ENCODE peak calls at places on chromosomes 2 and 18, in four cellular contexts. E is cardiac muscle cell, R is neuronal stem cell, B is neural progenitor cell. A is an unnamed sample. For H3K9me3 and H3K27me3, the result is how much of the 10 kb centered on the place peaks cover.

GRCh38 chr2:64653174-64654062 is at the start of gene SERTAD2:
- DNase-seq in B (peak), R (peak), E (peak), A (peak)

GRCh38 chr2:28687640-28688039 is 64.0 kb upstream of the PPP1CB start:
- DNase-seq in E (no peak), B (no peak), R (no peak), A (no peak)

GRCh38 chr18:45667056-45667455 is 51.8 kb downstream of the SLC14A2 start:
- DNase-seq in E (peak), R (no peak), B (no peak), A (no peak)

GRCh38 chr18:56358608-56359007 is 279.8 kb downstream of the TXNL1 start:
- DNase-seq in E (no peak), B (no peak), R (no peak), A (no peak)

GRCh38 chr2:88074854-88075292 is 7.2 kb downstream of the SMYD1 start:
- DNase-seq in R (no peak), E (no peak), B (no peak), A (no peak)

GRCh38 chr2:224429441-224429810 is 27.5 kb upstream of the FAM124B start:
- DNase-seq in B (no peak), E (no peak), R (no peak), A (no peak)

GRCh38 chr18:8849696-8850095 is 144.3 kb downstream of the MTCL1 start:
- DNase-seq in R (no peak), B (no peak), E (no peak), A (no peak)

GRCh38 chr2:239881561-239882320 is 143.4 kb downstream of the NDUFA10 start:
- DNase-seq in B (no peak), R (no peak), E (no peak), A (no peak)

GRCh38 chr18:34818069-34818468 is 108.0 kb downstream of the DTNA start:
- DNase-seq in R (no peak), E (no peak), B (no peak), A (no peak)

GRCh38 chr2:112731479-112731878 is 10.7 kb downstream of the NT5DC4 start:
- DNase-seq in R (no peak), E (no peak), B (no peak), A (no peak)

GRCh38 chr2:234272069-234272850 is 221.8 kb downstream of the SPP2 start:
- DNase-seq in B (no peak), R (no peak), E (no peak), A (no peak)

GRCh38 chr2:168673265-168674222 is 128.9 kb upstream of the NOSTRIN start:
- DNase-seq in R (no peak), B (no peak), E (no peak), A (no peak)

GRCh38 chr2:133884739-133885381 is 316.6 kb upstream of the NCKAP5 start:
- DNase-seq in E (peak), R (no peak), B (no peak), A (no peak)

GRCh38 chr2:29544917-29545316 is 376.5 kb downstream of the ALK start:
- DNase-seq in E (no peak), B (no peak), R (no peak), A (no peak)

GRCh38 chr2:140392824-140393223 is 1612.6 kb upstream of the NXPH2 start:
- DNase-seq in B (no peak), R (no peak), E (no peak), A (no peak)

GRCh38 chr2:71631411-71631931 is 178.1 kb downstream of the DYSF start:
- DNase-seq in E (no peak), R (no peak), B (no peak), A (no peak)

GRCh38 chr2:124120246-124120645 is 95.2 kb downstream of the CNTNAP5 start:
- DNase-seq in B (no peak), E (no peak), R (no peak), A (no peak)

GRCh38 chr2:75416420-75417342 is 144.1 kb downstream of the EVA1A start:
- DNase-seq in B (no peak), R (no peak), E (no peak), A (no peak)

GRCh38 chr2:51251356-51251755 is 219.4 kb upstream of the NRXN1 start:
- DNase-seq in R (no peak), B (no peak), E (no peak), A (no peak)

GRCh38 chr2:102001767-102002142 is 10.0 kb downstream of the IL1R2 start:
- DNase-seq in R (no peak), B (no peak), E (no peak), A (no peak)

GRCh38 chr2:223762853-223763252 is 74.5 kb downstream of the AP1S3 start:
- DNase-seq in R (no peak), B (no peak), E (no peak), A (no peak)

GRCh38 chr2:96685285-96685591 is 42.7 kb downstream of the FER1L5 start:
- DNase-seq in E (peak), R (no peak), B (no peak), A (no peak)

GRCh38 chr2:15842771-15843666 is 97.3 kb upstream of the MYCN start:
- DNase-seq in R (no peak), B (no peak), E (no peak), A (no peak)

GRCh38 chr2:55157474-55157884 is 74.6 kb downstream of the CLHC1 start:
- DNase-seq in B (no peak), E (no peak), R (no peak), A (no peak)

GRCh38 chr2:226760412-226761194 is 39.0 kb downstream of the IRS1 start:
- DNase-seq in E (no peak), B (no peak), R (no peak), A (no peak)

GRCh38 chr2:102101097-102101843 is 41.3 kb upstream of the IL1R1 start:
- DNase-seq in R (no peak), E (no peak), B (no peak), A (no peak)

GRCh38 chr2:101150306-101151140 is 659 bp downstream of the TBC1D8 start:
- DNase-seq in E (peak), B (peak), R (peak), A (no peak)

GRCh38 chr2:216683846-216684245 is 11.5 kb downstream of the IGFBP5 start:
- DNase-seq in E (no peak), R (no peak), B (no peak), A (no peak)

GRCh38 chr2:30235008-30235655 is 3.8 kb downstream of the LBH start:
- DNase-seq in E (no peak), R (no peak), B (no peak), A (no peak)

GRCh38 chr2:9846554-9846953 is 3.3 kb downstream of the TAF1B start:
- DNase-seq in E (no peak), B (no peak), R (no peak), A (no peak)

GRCh38 chr18:41747723-41748242 is 207.3 kb upstream of the PIK3C3 start:
- DNase-seq in B (no peak), R (no peak), E (no peak), A (no peak)

GRCh38 chr2:170747921-170748320 is 22.3 kb upstream of the ERICH2 start:
- DNase-seq in E (no peak), B (no peak), R (no peak), A (no peak)

GRCh38 chr18:58882039-58882438 is 17.4 kb downstream of the ZNF532 start:
- DNase-seq in E (no peak), B (no peak), R (no peak), A (no peak)

GRCh38 chr2:112187805-112188596 is 49.8 kb downstream of the FBLN7 start:
- DNase-seq in B (no peak), R (no peak), E (no peak), A (no peak)

GRCh38 chr2:213137064-213137463 is 14.3 kb downstream of the IKZF2 start:
- DNase-seq in E (no peak), B (no peak), R (no peak), A (no peak)

GRCh38 chr2:118853647-118854367 is 6.4 kb upstream of the EN1 start:
- DNase-seq in B (peak), E (no peak), R (no peak), A (no peak)

DNA sequence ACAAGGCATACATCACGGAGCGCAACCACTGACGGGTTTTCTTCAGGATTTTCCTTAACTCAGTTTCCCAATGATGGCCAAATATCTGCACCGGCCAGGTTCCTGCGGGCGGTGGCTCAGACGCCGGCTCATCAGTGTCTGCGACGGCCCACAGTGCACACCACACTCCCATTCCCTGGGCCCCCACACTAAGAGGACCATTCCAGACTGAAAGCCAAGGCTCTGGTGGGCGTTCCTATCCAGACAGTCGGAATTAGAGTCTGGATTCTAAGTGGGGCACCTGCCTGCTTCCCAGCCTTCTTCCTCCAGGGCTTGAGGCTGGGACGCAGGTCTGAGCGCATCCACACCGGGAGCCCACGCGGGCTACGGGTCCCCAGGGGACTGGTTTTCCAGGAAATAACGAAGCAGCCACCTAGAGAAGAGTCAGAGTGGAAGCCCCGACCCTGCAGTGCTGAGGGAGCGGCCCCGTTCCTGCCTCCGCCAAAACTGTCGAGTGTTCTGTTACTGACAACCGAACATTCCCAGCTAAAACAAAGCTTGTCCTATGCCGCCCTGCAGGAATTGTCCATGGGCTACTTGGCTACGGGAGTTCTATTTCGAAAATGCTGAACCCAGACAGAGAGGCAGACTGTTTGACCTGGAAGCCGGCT is 75.3 kb downstream of the TMEM18 start:
- DNase-seq in R (no peak), E (no peak), B (no peak), A (no peak)
- H3K9me3 ChIP-seq in R (under half), E (under half), B (under half), A (under half)

GRCh38 chr2:8138525-8138922 is 543.3 kb upstream of the ID2 start:
- DNase-seq in R (no peak), E (no peak), B (no peak), A (no peak)
- H3K27me3 ChIP-seq in R (under half), E (under half), B (under half), A (under half)

DNA sequence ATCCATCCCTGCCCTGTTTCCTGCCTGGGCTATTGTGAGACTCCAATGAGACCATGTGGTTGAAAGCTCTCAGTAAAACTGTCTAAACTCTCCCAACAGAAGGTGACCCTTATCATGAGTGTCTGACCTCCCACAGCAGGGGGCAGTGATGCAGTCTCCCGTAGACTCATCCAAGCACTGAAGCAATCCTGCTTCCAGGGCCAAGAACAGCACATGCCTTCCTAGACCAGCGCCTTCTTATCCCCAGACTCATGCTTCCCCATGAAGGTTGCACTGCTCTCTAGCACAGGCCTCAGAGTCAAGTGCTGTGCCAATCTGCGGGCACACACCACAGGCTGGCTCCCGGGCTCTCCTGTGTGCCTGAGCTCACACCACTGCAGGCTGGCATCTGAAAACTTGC is 112.3 kb downstream of the TNS1 start:
- DNase-seq in E (peak), B (peak), R (no peak), A (no peak)
- H3K9me3 ChIP-seq in E (under half), B (under half), R (under half), A (under half)

DNA sequence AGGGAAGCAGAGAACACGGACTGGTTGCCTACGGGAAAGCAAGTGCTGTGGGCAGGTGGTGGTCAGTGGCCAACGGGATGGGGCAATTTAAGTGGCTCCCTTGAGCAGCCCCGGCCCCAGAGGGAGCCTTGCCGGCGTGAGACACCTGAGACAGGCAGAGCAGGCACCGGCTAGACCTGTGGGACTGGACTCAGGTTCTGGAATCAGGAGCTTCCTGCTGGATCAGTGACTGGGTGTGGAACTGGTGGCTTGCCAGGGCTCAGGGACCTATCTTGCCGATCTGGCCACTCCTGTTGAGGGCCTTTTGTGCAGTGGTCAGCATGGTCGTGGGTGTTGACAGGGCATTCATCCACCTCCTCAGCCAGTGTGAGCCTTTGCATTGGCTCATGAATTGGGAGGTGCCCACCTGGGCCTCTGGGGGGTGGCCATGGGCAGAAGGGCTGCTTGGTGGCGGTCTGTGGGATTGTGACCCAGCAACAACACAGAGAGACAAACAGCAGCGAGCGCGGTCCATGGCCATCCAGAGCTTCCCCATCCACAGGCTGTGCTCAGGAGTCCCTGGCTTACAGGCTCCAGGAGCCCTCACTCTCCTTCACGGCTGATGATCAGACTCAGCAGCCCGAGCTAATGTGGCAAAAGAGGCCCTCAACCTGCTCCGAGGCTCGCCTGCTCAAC is 85.4 kb upstream of the ZNF516 start:
- DNase-seq in R (no peak), E (no peak), B (no peak), A (no peak)
- H3K27me3 ChIP-seq in R (under half), E (under half), B (under half), A (under half)

DNA sequence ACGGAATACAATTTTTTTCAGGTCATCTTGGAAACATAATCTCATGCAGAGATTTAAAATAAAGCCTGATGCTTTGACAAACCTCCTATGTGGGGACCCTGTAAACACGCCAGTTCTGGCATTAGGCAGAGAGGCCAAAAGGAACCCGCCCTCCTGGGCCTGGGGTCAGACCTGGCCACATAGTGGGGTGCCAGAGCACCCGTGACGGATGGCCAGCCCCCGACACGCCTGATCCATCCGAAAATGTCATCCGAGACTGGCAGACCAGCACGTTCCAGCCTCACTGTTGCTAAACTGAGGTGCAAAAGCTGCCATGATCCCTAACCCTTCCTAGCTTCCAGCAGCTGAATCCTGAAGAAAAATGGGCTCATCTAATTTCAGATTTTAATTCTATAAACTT is 222.6 kb upstream of the SALL3 start:
- DNase-seq in B (no peak), E (no peak), R (no peak), A (no peak)
- H3K9me3 ChIP-seq in B (under half), E (under half), R (under half), A (under half)

DNA sequence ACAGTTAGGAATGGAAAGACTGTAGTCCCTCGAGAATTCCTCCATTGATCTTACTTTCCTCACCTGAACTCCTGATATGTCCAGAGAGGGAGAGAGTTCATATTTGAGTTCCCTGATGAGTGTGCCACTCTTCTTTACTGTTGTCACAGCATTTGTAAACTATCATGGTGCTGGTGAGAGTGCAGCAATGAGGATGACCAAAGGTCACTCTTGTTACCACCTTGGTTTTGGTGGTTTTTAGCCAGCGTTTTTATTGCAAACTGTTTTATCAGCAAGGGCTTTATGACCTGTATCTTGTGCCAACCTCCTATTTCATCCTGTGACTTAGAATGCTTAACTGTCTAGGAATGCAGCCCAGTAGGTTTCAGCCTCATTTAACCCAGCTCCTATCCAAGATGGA is 1062.5 kb downstream of the BCL11A start:
- DNase-seq in B (no peak), E (no peak), R (no peak), A (no peak)
- H3K27me3 ChIP-seq in B (under half), E (under half), R (under half), A (under half)

GRCh38 chr2:13651684-13652131 is 935.0 kb downstream of the TRIB2 start:
- DNase-seq in E (no peak), B (no peak), R (no peak), A (no peak)

GRCh38 chr2:13654416-13654815 is 937.7 kb downstream of the TRIB2 start:
- DNase-seq in B (no peak), R (no peak), E (no peak), A (no peak)

GRCh38 chr2:13650586-13651180 is 933.9 kb downstream of the TRIB2 start:
- DNase-seq in R (no peak), E (no peak), B (peak), A (no peak)

GRCh38 chr2:13652531-13653313 is 936.0 kb downstream of the TRIB2 start:
- DNase-seq in B (no peak), R (no peak), E (no peak), A (no peak)
- H3K9me3 ChIP-seq in B (under half), R (under half), E (under half), A (under half)

GRCh38 chr2:191010887-191011885 is 2.8 kb downstream of the STAT1 start:
- DNase-seq in R (no peak), E (no peak), B (no peak), A (no peak)
- H3K27me3 ChIP-seq in R (under half), E (under half), B (under half), A (under half)

DNA sequence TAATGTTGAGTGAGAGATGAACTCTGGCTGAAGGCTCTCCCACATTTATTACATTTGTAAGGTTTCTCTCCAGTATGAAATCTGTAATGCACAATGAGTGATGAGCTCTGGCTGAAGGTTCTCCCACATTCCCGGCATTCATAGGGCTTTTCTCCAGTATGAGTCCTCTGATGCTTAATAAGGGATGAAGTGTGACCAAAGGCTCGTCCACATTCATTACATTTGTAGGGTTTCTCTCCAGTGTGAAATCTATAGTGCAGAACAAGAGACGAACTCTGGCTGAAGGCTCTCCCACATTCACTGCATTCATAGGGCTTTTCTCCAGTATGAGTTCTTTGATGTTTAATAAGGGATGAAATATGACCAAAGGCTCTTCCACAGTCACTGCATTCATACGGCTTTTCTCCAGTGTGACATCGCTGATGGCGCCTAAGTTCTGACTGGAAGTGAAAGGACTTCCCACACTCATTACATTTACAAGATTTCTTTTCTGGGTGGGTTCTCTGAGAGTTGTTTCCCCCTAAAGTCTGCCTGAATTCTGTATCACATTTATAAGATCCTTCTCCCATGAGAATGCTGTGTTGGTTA is 10.2 kb downstream of the ZNF514 start:
- DNase-seq in E (no peak), B (no peak), R (no peak), A (no peak)
- H3K9me3 ChIP-seq in E (under half), B (half or more), R (half or more), A (under half)